ENCODE peak calls at places on chromosomes 2 and 18, in five cellular contexts. Z is PC-3; V is CD4-positive, alpha-beta memory T cell; M is left ventricle myocardium inferior; J is stomach. D is an unnamed sample. For H3K9me3, the result is how much of the 10 kb centered on the place peaks cover.

GRCh38 chr18:51275712-51276473 is 78.4 kb upstream of the MEX3C start:
- DNase-seq in Z (no peak), V (no peak), M (peak), J (peak), D (no peak)

GRCh38 chr2:219082332-219082958 is 21.7 kb upstream of the IHH start:
- DNase-seq in Z (no peak), V (no peak), M (peak), J (peak), D (peak)

GRCh38 chr2:71129114-71129890 is 727 bp downstream of the MCEE start:
- DNase-seq in Z (peak), V (no peak), M (no peak), J (no peak), D (no peak)

GRCh38 chr2:2846379-2847130 is 515.5 kb upstream of the MYT1L start:
- DNase-seq in Z (peak), V (no peak), M (peak), J (peak), D (no peak)

GRCh38 chr2:168687314-168687713 is 115.1 kb upstream of the NOSTRIN start:
- DNase-seq in Z (peak), V (no peak), M (no peak), J (no peak), D (no peak)

GRCh38 chr2:76281176-76281841 is 570.6 kb upstream of the GCFC2 start:
- DNase-seq in Z (no peak), V (no peak), M (no peak), J (no peak), D (no peak)

GRCh38 chr2:131521961-131522781 is 5.5 kb upstream of the CCDC74A start:
- DNase-seq in Z (no peak), V (no peak), M (peak), J (no peak), D (no peak)

GRCh38 chr2:144596074-144596871 is 76.4 kb upstream of the ZEB2 start:
- DNase-seq in Z (peak), V (no peak), M (no peak), J (no peak), D (no peak)

GRCh38 chr2:204152616-204153015 is 216.1 kb downstream of the ICOS start:
- DNase-seq in Z (no peak), V (no peak), M (no peak), J (no peak), D (no peak)

GRCh38 chr2:217610411-217610814 is 392.4 kb downstream of the TNS1 start:
- DNase-seq in Z (no peak), V (peak), M (no peak), J (peak), D (no peak)

GRCh38 chr2:127735537-127736399 is 34.5 kb downstream of the SFT2D3 start:
- DNase-seq in Z (no peak), V (no peak), M (no peak), J (no peak), D (no peak)
- H3K27ac ChIP-seq in Z (no peak), V (no peak), M (no peak), J (no peak), D (peak)

DNA sequence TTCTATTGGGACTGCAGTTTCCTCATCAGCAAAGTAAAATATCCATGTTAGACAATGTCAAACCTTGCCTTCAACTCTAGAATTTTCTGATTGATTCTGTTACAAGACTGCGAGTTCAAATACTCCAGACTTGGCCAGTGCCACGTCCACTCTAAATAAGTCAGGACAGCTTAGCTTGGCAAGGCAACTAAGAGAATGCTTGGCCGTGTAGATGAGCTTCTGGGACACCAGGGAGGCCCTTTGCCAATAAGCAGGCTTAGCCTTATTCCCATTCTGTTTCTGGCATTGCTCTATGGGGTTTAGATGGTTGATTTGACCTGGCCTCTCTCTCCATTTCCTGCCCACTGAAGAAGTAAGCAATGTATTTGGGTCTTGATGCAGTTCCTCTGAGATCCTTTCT is 218.1 kb upstream of the SIX2 start:
- DNase-seq in Z (no peak), V (no peak), M (no peak), J (no peak), D (no peak)
- H3K9me3 ChIP-seq in Z (under half), V (under half), M (under half), J (under half), D (under half)

DNA sequence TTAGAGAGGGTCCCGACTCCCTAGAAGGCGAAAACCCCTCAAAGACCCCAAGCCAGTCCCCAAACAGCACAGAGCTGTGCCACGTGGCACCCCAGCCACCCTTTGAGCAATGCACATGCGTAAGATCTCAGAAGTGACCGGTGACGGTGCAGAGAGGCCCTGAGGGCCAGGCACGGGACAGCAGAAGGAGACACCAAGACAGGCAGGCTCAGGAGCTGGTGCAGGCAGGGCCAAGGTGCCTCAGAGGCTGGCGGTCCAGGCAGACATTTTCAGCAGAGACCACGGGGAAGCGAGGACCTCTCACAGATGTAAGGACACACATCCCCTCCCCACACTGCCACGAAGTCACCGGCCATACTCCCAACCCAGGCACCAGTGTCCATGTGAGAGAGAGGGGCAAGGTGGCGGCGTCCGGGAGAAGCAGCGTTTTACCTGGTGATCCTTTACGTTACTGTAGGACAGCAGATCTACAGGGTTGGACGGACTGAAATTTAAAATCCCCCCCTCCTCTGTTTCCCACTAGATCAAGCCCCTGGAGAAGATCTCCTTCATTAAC is 2.0 kb upstream of the RAB17 start:
- DNase-seq in Z (no peak), V (no peak), M (no peak), J (no peak), D (no peak)
- H3K27ac ChIP-seq in Z (no peak), V (no peak), M (no peak), J (peak), D (no peak)

DNA sequence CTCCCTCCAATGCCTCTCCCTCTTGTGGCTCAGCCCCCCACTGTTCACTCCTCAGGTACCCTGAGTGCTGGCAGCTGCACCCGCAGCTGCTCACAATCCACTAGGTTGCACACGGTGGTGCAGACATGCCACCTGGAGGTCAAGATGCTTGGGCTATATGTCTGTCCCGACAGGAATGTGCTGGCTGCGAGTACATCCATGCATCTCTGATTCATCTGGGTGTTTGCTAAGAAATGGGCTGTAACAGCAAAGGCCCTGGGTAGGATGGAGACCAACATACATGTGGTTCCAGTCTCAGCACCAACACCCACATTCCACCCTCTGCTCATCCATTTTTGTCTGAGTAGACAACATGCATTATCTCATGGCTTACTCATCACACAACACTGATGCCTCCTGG is 31.3 kb downstream of the ANKMY1 start:
- DNase-seq in Z (no peak), V (no peak), M (no peak), J (no peak), D (no peak)
- H3K9me3 ChIP-seq in Z (under half), V (under half), M (under half), J (under half), D (under half)